ENCODE peak calls at places on chromosomes 4 and X, in seven cellular contexts. U, O, V, J, N, R and E are unnamed samples. For H3K4me1, the result is how much of the 10 kb centered on the place peaks cover.

GRCh38 chr4:32025840-32026459 is 1305.8 kb downstream of the PCDH7 start:
- DNase-seq in O (no peak), V (no peak), J (no peak), N (no peak), U (no peak), R (peak), E (no peak)

GRCh38 chrX:16427668-16428067 is 222.3 kb upstream of the S100G start:
- DNase-seq in N (no peak), V (no peak), R (no peak), J (no peak), U (no peak), O (no peak), E (no peak)

GRCh38 chrX:3697701-3698279 is 15.7 kb downstream of the PRKX start:
- DNase-seq in N (peak), V (no peak), J (peak), U (peak), R (no peak), O (no peak), E (no peak)

GRCh38 chrX:86887341-86887740 is 630.3 kb upstream of the KLHL4 start:
- DNase-seq in V (no peak), O (no peak), U (no peak), R (no peak), N (no peak), J (no peak), E (no peak)

GRCh38 chrX:2696698-2697215 is 5.7 kb downstream of the CD99 start:
- DNase-seq in N (no peak), J (no peak), R (no peak), V (peak), O (peak), U (no peak), E (no peak)

GRCh38 chr4:55906999-55907398 is 41.7 kb upstream of the CEP135 start:
- DNase-seq in V (no peak), J (no peak), R (peak), O (no peak), U (no peak), N (no peak), E (no peak)

GRCh38 chr4:16844796-16845586 is 53.5 kb downstream of the LDB2 start:
- DNase-seq in N (no peak), R (no peak), V (no peak), J (no peak), O (no peak), U (no peak), E (no peak)

GRCh38 chr4:34043131-34043530 is 2201.2 kb downstream of the ARAP2 start:
- DNase-seq in U (no peak), O (peak), R (no peak), V (peak), N (no peak), J (no peak), E (no peak)

GRCh38 chrX:136691028-136691809 is 43.3 kb downstream of the CD40LG start:
- DNase-seq in U (no peak), V (no peak), R (no peak), O (no peak), J (no peak), N (no peak), E (peak)

GRCh38 chrX:39150210-39150609 is 349.0 kb downstream of the MID1IP1 start:
- DNase-seq in V (no peak), N (no peak), J (no peak), O (no peak), U (no peak), R (no peak), E (no peak)

GRCh38 chrX:40719218-40719617 is 16.1 kb downstream of the MED14 start:
- DNase-seq in N (no peak), R (no peak), V (no peak), J (no peak), U (no peak), O (no peak), E (no peak)

GRCh38 chr4:102552781-102553180 is 51.6 kb downstream of the NFKB1 start:
- DNase-seq in J (no peak), N (no peak), V (no peak), O (no peak), U (no peak), R (no peak), E (no peak)

GRCh38 chr4:18676136-18676922 is 654.8 kb upstream of the LCORL start:
- DNase-seq in R (no peak), J (no peak), V (no peak), U (no peak), N (no peak), O (no peak), E (no peak)

GRCh38 chr4:158996669-158997074 is 106.2 kb upstream of the RAPGEF2 start:
- DNase-seq in V (peak), J (no peak), U (no peak), N (no peak), R (peak), O (no peak), E (no peak)

GRCh38 chrX:110145854-110146253 is 142.9 kb downstream of the TMEM164 start:
- DNase-seq in R (no peak), N (no peak), J (no peak), O (peak), U (no peak), V (peak), E (no peak)

GRCh38 chr4:161121451-161121850 is 1042.3 kb downstream of the FSTL5 start:
- DNase-seq in U (no peak), O (no peak), N (no peak), J (no peak), R (no peak), V (no peak), E (no peak)

GRCh38 chr4:23241408-23241807 is 548.7 kb downstream of the GBA3 start:
- DNase-seq in V (no peak), U (no peak), O (no peak), J (no peak), N (no peak), R (no peak), E (no peak)

GRCh38 chr4:84235545-84235944 is 263.5 kb downstream of the NKX6-1 start:
- DNase-seq in R (no peak), U (no peak), N (no peak), J (no peak), O (no peak), V (no peak), E (no peak)

GRCh38 chr4:78845469-78845868 is 69.3 kb downstream of the BMP2K start:
- DNase-seq in U (no peak), O (no peak), N (no peak), V (no peak), R (no peak), J (no peak), E (no peak)

GRCh38 chr4:69360271-69360670 is 80.0 kb downstream of the UGT2B28 start:
- DNase-seq in J (no peak), U (no peak), V (no peak), N (no peak), O (no peak), R (no peak), E (no peak)

DNA sequence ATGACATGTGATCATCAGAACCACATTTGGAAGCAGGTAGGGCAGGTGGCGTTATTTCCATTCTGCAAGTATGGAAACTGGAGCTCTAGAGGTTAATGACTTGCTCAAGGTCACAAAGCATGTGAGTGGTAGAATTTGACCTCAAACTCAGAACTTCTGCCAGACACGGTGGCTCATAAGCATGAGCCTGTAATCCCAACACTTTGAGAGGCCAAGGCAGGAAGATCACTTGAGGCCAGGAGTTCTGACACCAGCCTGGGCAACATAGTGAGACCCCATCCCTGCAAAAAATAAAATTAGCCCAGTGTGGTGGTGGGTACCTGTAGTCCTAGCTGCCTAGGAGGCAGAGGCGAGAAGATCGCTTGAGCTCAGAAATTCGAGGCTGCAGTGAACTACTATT is 139.2 kb downstream of the PALLD start:
- DNase-seq in U (no peak), J (no peak), V (no peak), O (no peak), R (no peak), N (no peak), E (no peak)
- H3K27ac ChIP-seq in U (peak), J (no peak), V (no peak), O (no peak), R (peak), N (peak), E (no peak)

DNA sequence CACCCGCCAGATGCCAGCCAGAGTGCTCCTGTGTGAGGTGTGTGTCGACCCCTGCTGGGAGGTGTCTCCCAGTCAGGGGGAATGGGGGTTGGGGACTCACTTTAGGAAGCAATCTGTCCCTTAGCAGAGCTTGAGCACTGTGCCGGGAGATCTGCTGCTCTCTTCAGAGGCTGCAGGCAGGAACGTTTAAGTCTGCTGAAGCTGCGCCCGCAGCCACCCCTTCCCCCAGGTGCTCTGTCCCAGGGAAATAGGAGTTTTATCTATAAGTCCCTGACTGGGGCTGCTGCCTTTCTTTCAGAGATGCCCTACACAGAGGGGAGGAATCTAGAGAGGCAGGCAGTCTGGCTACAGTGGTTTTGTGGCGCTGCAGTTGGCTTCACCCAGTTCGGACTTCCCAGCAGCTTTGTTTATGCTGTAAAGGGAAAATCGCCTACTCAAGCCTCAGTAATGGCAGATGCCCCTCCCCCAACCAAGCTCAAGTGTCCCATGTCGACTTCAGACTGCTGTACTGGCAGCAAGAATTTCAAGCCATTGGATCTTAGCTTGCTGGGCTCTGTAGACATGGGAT is 80.8 kb downstream of the CCSER1 start:
- DNase-seq in N (no peak), R (no peak), O (no peak), U (no peak), V (no peak), J (no peak), E (no peak)
- H3K4me1 ChIP-seq in N (under half), R (under half), O (under half), U (under half), V (under half), J (under half), E (under half)

GRCh38 chrX:154443479-154443910 is 446 bp upstream of the FAM50A start:
- DNase-seq in V (no peak), J (no peak), N (no peak), U (no peak), O (no peak), R (no peak), E (no peak)
- H3K27ac ChIP-seq in V (peak), J (no peak), N (peak), U (peak), O (no peak), R (peak), E (peak)

DNA sequence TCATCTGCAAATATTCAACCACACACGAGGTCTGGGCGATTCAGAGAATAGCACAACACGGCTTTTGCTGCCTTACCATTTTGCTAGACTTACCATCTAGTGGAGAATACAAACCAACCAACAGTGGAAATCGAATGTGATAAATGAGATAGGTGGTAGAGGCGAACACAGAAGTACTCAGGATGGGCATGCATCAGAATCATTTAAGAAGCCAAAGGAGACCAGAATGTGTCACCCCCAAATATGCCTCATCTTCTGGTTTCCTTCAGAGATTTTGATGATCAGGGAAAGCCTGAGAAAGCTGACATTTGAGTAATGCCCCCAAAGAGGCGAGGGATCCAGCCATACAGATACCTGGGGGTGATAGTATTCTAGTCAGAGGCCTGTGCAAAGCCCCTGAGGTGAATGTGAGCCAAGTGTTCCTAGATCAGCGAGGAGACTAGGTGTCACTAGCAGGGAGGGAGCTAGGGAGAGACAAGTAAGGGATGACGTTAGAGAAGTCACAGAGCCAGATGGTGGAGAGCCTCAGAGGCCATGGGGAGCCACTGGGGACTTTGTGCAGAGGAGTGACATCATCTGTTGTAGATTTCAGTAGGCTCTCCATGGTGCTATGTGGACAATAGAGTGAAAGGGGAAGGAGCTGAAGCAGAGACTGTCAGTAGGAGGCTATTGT is 1.7 kb downstream of the MTMR1 start:
- DNase-seq in N (no peak), V (no peak), O (peak), U (no peak), J (no peak), R (no peak), E (no peak)
- H3K4me1 ChIP-seq in N (under half), V (under half), O (half or more), U (under half), J (under half), R (under half), E (half or more)

GRCh38 chr4:5747746-5748365 is 36.9 kb downstream of the EVC start:
- DNase-seq in J (no peak), V (no peak), U (no peak), N (no peak), O (no peak), R (no peak), E (no peak)
- H3K27ac ChIP-seq in J (no peak), V (no peak), U (no peak), N (peak), O (no peak), R (no peak), E (no peak)

GRCh38 chr4:1795304-1796195 is 2.5 kb downstream of the FGFR3 start:
- DNase-seq in V (no peak), N (no peak), U (no peak), R (no peak), O (no peak), J (peak), E (no peak)
- H3K4me1 ChIP-seq in V (under half), N (under half), U (under half), R (under half), O (under half), J (under half), E (under half)

GRCh38 chr4:188661502-188661901 is 522.3 kb downstream of the TRIML1 start:
- DNase-seq in U (no peak), J (no peak), R (no peak), O (no peak), V (no peak), N (no peak), E (no peak)
- H3K27ac ChIP-seq in U (no peak), J (no peak), R (no peak), O (no peak), V (no peak), N (no peak), E (no peak)

DNA sequence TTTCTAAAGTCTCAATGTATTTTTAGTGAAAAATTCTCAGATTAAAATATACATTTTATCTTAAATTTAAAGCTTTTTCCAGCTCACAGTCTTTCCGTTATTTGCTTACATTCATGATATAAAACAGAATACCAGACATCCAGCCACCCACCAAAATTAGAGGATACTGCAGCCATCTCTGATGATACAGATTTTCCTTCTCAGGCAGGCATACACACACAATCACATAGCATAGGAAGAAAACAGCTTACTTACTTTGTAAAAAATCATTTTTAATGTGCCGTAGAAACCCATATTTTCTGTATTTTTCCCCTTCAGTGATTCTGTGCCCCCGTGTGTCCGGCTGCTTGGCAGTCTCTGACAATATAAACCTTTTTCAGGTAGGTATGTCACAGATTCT is 183.7 kb downstream of the FBXW7 start:
- DNase-seq in V (no peak), U (no peak), O (no peak), N (no peak), R (no peak), J (no peak), E (no peak)
- H3K4me1 ChIP-seq in V (under half), U (under half), O (half or more), N (half or more), R (under half), J (under half), E (under half)